ENCODE peak calls at places on chromosomes 4 and X, in six cellular contexts. One of them, this sample, is unnamed.
A peak's percentile ranks its signal among the peaks of the same experiment; 100 is the strongest.

GRCh38 chr4:41196633-41197332 is 17.6 kb downstream of the APBB2 start:
- DNase-seq in GM23338: no peak
- DNase-seq in spleen: no peak
- DNase-seq in stomach: no peak
- DNase-seq in breast epithelium: no peak
- DNase-seq in suprapubic skin: no peak
- DNase-seq in this sample: no peak

GRCh38 chr4:110869862-110870577 is 247.1 kb upstream of the PITX2 start:
- DNase-seq in GM23338: no peak
- DNase-seq in spleen: no peak
- DNase-seq in stomach: no peak
- DNase-seq in breast epithelium: no peak
- DNase-seq in suprapubic skin: no peak
- DNase-seq in this sample: no peak

GRCh38 chr4:158823461-158823873 is 54.6 kb downstream of the FNIP2 start:
- DNase-seq in GM23338: no peak
- DNase-seq in spleen: no peak
- DNase-seq in stomach: no peak
- DNase-seq in breast epithelium: no peak
- DNase-seq in suprapubic skin: no peak
- DNase-seq in this sample: no peak

GRCh38 chr4:15852524-15852923 is 74.4 kb downstream of the CD38 start:
- DNase-seq in GM23338: no peak
- DNase-seq in spleen: no peak
- DNase-seq in stomach: no peak
- DNase-seq in breast epithelium: no peak
- DNase-seq in suprapubic skin: no peak
- DNase-seq in this sample: no peak

GRCh38 chr4:11765849-11766453 is 337.3 kb upstream of the HS3ST1 start:
- DNase-seq in GM23338: peak; percentile 78
- DNase-seq in spleen: no peak
- DNase-seq in stomach: no peak
- DNase-seq in breast epithelium: no peak
- DNase-seq in suprapubic skin: no peak
- DNase-seq in this sample: peak; percentile 14

GRCh38 chr4:16607241-16607640 is 291.2 kb downstream of the LDB2 start:
- DNase-seq in GM23338: peak; percentile 37
- DNase-seq in spleen: no peak
- DNase-seq in stomach: no peak
- DNase-seq in breast epithelium: no peak
- DNase-seq in suprapubic skin: no peak
- DNase-seq in this sample: no peak

GRCh38 chr4:100819505-100819904 is 301.7 kb upstream of the EMCN start:
- DNase-seq in GM23338: no peak
- DNase-seq in spleen: no peak
- DNase-seq in stomach: no peak
- DNase-seq in breast epithelium: no peak
- DNase-seq in suprapubic skin: no peak
- DNase-seq in this sample: no peak

GRCh38 chrX:85765651-85766050 is 281.7 kb downstream of the CHM start:
- DNase-seq in GM23338: no peak
- DNase-seq in spleen: no peak
- DNase-seq in stomach: no peak
- DNase-seq in breast epithelium: no peak
- DNase-seq in suprapubic skin: no peak
- DNase-seq in this sample: no peak

GRCh38 chr4:165842684-165843083 is 30.4 kb upstream of the TLL1 start:
- DNase-seq in GM23338: no peak
- DNase-seq in spleen: no peak
- DNase-seq in stomach: no peak
- DNase-seq in breast epithelium: no peak
- DNase-seq in suprapubic skin: no peak
- DNase-seq in this sample: no peak

GRCh38 chr4:89906787-89907521 is 12.3 kb downstream of the MMRN1 start:
- DNase-seq in GM23338: no peak
- DNase-seq in spleen: no peak
- DNase-seq in stomach: no peak
- DNase-seq in breast epithelium: no peak
- DNase-seq in suprapubic skin: no peak
- DNase-seq in this sample: no peak

GRCh38 chrX:118373538-118373937 is 27.6 kb downstream of the WDR44 start:
- DNase-seq in GM23338: no peak
- DNase-seq in spleen: no peak
- DNase-seq in stomach: no peak
- DNase-seq in breast epithelium: no peak
- DNase-seq in suprapubic skin: no peak
- DNase-seq in this sample: no peak

GRCh38 chr4:3413675-3414420 is 27.9 kb upstream of the HGFAC start:
- DNase-seq in GM23338: no peak
- DNase-seq in spleen: peak; percentile 71
- DNase-seq in stomach: no peak
- DNase-seq in breast epithelium: no peak
- DNase-seq in suprapubic skin: peak; percentile 70
- DNase-seq in this sample: no peak

GRCh38 chrX:121146059-121146628 is 98.7 kb downstream of the GLUD2 start:
- DNase-seq in GM23338: no peak
- DNase-seq in spleen: no peak
- DNase-seq in stomach: no peak
- DNase-seq in breast epithelium: no peak
- DNase-seq in suprapubic skin: no peak
- DNase-seq in this sample: no peak

GRCh38 chrX:56726609-56727008 is 2.4 kb upstream of the NBDY start:
- DNase-seq in GM23338: peak; percentile 60
- DNase-seq in spleen: no peak
- DNase-seq in stomach: no peak
- DNase-seq in breast epithelium: no peak
- DNase-seq in suprapubic skin: no peak
- DNase-seq in this sample: no peak

GRCh38 chr4:143700060-143700419 is 435 bp downstream of the FREM3 start:
- DNase-seq in GM23338: peak; percentile 61
- DNase-seq in spleen: peak; percentile 67
- DNase-seq in stomach: no peak
- DNase-seq in breast epithelium: no peak
- DNase-seq in suprapubic skin: no peak
- DNase-seq in this sample: no peak

GRCh38 chr4:41569957-41570356 is 32.0 kb downstream of the LIMCH1 start:
- DNase-seq in GM23338: no peak
- DNase-seq in spleen: no peak
- DNase-seq in stomach: no peak
- DNase-seq in breast epithelium: no peak
- DNase-seq in suprapubic skin: no peak
- DNase-seq in this sample: no peak

GRCh38 chrX:71254092-71254941 is at the start of gene ZMYM3:
- DNase-seq in GM23338: peak; percentile 85
- DNase-seq in spleen: peak; percentile 94
- DNase-seq in stomach: peak; percentile 86
- DNase-seq in breast epithelium: peak; percentile 79
- DNase-seq in suprapubic skin: peak; percentile 87
- DNase-seq in this sample: peak; percentile 88

GRCh38 chrX:53256446-53257041 is 24.8 kb downstream of the IQSEC2 start:
- DNase-seq in GM23338: peak; percentile 38
- DNase-seq in spleen: peak; percentile 67
- DNase-seq in stomach: no peak
- DNase-seq in breast epithelium: no peak
- DNase-seq in suprapubic skin: no peak
- DNase-seq in this sample: no peak

GRCh38 chrX:53186363-53186762 is 38.6 kb downstream of the KDM5C start:
- DNase-seq in GM23338: no peak
- DNase-seq in spleen: no peak
- DNase-seq in stomach: no peak
- DNase-seq in breast epithelium: no peak
- DNase-seq in suprapubic skin: no peak
- DNase-seq in this sample: no peak

GRCh38 chr4:48109413-48110263 is 24.4 kb downstream of the TXK start:
- DNase-seq in GM23338: peak; percentile 81
- DNase-seq in spleen: no peak
- DNase-seq in stomach: no peak
- DNase-seq in breast epithelium: no peak
- DNase-seq in suprapubic skin: no peak
- DNase-seq in this sample: no peak

GRCh38 chr4:47615385-47615784 is 130.3 kb downstream of the ATP10D start:
- DNase-seq in GM23338: no peak
- DNase-seq in spleen: no peak
- DNase-seq in stomach: no peak
- DNase-seq in breast epithelium: no peak
- DNase-seq in suprapubic skin: no peak
- DNase-seq in this sample: no peak

GRCh38 chrX:123570011-123570590 is 162.8 kb downstream of the THOC2 start:
- DNase-seq in GM23338: no peak
- DNase-seq in spleen: no peak
- DNase-seq in stomach: no peak
- DNase-seq in breast epithelium: peak; percentile 56
- DNase-seq in suprapubic skin: no peak
- DNase-seq in this sample: no peak

GRCh38 chr4:3285558-3286334 is 7.1 kb upstream of the RGS12 start:
- DNase-seq in GM23338: no peak
- DNase-seq in spleen: peak; percentile 85
- DNase-seq in stomach: peak; percentile 32
- DNase-seq in breast epithelium: peak; percentile 62
- DNase-seq in suprapubic skin: peak; percentile 80
- DNase-seq in this sample: peak; percentile 59

GRCh38 chrX:108359811-108360602 is 78.2 kb downstream of the COL4A6 start:
- DNase-seq in GM23338: no peak
- DNase-seq in spleen: no peak
- DNase-seq in stomach: no peak
- DNase-seq in breast epithelium: no peak
- DNase-seq in suprapubic skin: no peak
- DNase-seq in this sample: no peak

GRCh38 chrX:103629295-103630170 is 758 bp downstream of the TCEAL1 start:
- DNase-seq in GM23338: peak; percentile 79
- DNase-seq in spleen: peak; percentile 83
- DNase-seq in stomach: peak; percentile 40
- DNase-seq in breast epithelium: peak; percentile 52
- DNase-seq in suprapubic skin: peak; percentile 82
- DNase-seq in this sample: peak; percentile 60

GRCh38 chr4:55303818-55304217 is 42.2 kb upstream of the SRD5A3 start:
- DNase-seq in GM23338: no peak
- DNase-seq in spleen: no peak
- DNase-seq in stomach: no peak
- DNase-seq in breast epithelium: no peak
- DNase-seq in suprapubic skin: no peak
- DNase-seq in this sample: no peak

GRCh38 chrX:26783512-26784225 is 567.7 kb downstream of the MAGEB5 start:
- DNase-seq in GM23338: peak; percentile 77
- DNase-seq in spleen: peak; percentile 35
- DNase-seq in stomach: peak; percentile 36
- DNase-seq in breast epithelium: no peak
- DNase-seq in suprapubic skin: no peak
- DNase-seq in this sample: no peak

GRCh38 chr4:73741140-73741749 is 876 bp downstream of the CXCL8 start:
- DNase-seq in GM23338: no peak
- DNase-seq in spleen: no peak
- DNase-seq in stomach: no peak
- DNase-seq in breast epithelium: no peak
- DNase-seq in suprapubic skin: no peak
- DNase-seq in this sample: no peak

GRCh38 chrX:39065051-39065871 is 264.0 kb downstream of the MID1IP1 start:
- DNase-seq in GM23338: peak; percentile 43
- DNase-seq in spleen: no peak
- DNase-seq in stomach: no peak
- DNase-seq in breast epithelium: no peak
- DNase-seq in suprapubic skin: no peak
- DNase-seq in this sample: no peak

GRCh38 chr4:1201851-1202525 is 29.6 kb upstream of the SPON2 start:
- DNase-seq in GM23338: no peak
- DNase-seq in spleen: peak; percentile 92
- DNase-seq in stomach: peak; percentile 73
- DNase-seq in breast epithelium: peak; percentile 56
- DNase-seq in suprapubic skin: peak; percentile 86
- DNase-seq in this sample: peak; percentile 83
- TF ChIP-seq POLR2AphosphoS5 in GM23338: no peak
- TF ChIP-seq POLR2AphosphoS5 in spleen: peak; percentile 78
- TF ChIP-seq POLR2AphosphoS5 in stomach: peak; percentile 88
- TF ChIP-seq POLR2AphosphoS5 in breast epithelium: peak; percentile 86
- TF ChIP-seq POLR2AphosphoS5 in suprapubic skin: peak; percentile 53
- TF ChIP-seq POLR2AphosphoS5 in this sample: peak; percentile 30

DNA sequence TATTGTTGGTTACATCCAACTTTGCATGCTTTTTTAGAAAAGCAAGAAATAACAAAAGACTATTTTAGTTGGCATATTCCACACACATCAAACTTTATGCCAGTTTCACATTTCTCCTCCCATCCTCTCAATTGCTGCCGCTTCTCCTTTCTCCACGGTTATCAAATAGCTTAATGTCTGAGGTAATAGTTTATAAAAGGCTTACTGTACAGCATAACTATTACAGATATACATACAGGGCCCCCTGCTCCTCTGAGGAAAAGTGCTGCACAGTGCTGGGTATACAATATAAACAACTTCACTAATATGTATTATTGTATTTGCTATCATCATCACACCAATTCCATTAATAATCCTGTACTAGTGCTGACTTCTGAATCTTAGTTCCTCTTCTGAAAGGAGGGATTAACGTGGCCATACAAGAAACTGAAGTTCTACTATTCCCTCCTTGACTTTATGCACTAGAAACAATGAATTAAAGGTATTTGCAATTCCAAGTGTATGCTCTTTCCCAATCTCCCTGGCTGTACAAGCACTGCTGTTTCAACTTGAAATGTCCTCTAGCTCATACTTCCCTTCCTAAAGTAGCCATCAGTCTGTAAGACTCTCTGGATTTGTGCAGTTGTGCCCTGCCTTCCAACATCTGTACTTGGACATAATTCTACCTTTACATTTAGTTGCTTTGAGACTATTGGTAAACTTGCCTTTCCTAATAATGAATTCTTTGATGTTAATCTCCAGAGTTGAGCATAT is 2.5 kb downstream of the CCNI start:
- DNase-seq in GM23338: no peak
- DNase-seq in spleen: no peak
- DNase-seq in stomach: no peak
- DNase-seq in breast epithelium: no peak
- DNase-seq in suprapubic skin: no peak
- DNase-seq in this sample: no peak
- H3K27ac ChIP-seq in GM23338: no peak overlapping the region
- H3K27ac ChIP-seq in spleen: peak overlapping the region; percentile 100
- H3K27ac ChIP-seq in stomach: peak overlapping the region; percentile 100
- H3K27ac ChIP-seq in breast epithelium: peak overlapping the region; percentile 100
- H3K27ac ChIP-seq in suprapubic skin: peak overlapping the region; percentile 98
- H3K27ac ChIP-seq in this sample: peak overlapping the region; percentile 99

DNA sequence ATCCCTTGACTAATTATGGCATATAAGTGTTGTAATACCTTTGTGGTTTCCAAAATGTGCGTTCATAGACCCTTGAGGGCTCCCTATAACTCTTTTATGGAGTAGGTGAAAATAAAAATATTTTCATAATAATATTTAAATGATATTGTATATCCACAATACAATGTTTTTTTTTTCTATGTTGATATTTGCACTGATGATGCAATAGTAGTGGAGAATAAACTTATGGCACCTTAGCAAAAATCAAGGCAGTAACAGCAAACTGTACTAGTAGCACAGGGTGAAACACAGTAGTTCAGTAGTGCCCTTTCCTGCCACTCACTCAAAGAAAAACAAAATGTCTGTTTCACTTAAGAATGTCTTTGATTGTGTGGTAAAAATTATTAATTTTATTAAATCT is 465.3 kb downstream of the C4orf33 start:
- DNase-seq in GM23338: no peak
- DNase-seq in spleen: no peak
- DNase-seq in stomach: no peak
- DNase-seq in breast epithelium: no peak
- DNase-seq in suprapubic skin: no peak
- DNase-seq in this sample: no peak
- H3K4me3 ChIP-seq in GM23338: no peak overlapping the region
- H3K4me3 ChIP-seq in spleen: no peak overlapping the region
- H3K4me3 ChIP-seq in stomach: no peak overlapping the region
- H3K4me3 ChIP-seq in breast epithelium: no peak overlapping the region
- H3K4me3 ChIP-seq in suprapubic skin: no peak overlapping the region
- H3K4me3 ChIP-seq in this sample: no peak overlapping the region

GRCh38 chrX:139287155-139287924 is 243.2 kb upstream of the F9 start:
- DNase-seq in GM23338: no peak
- DNase-seq in spleen: no peak
- DNase-seq in stomach: peak; percentile 43
- DNase-seq in breast epithelium: no peak
- DNase-seq in suprapubic skin: no peak
- DNase-seq in this sample: peak; percentile 15
- TF ChIP-seq POLR2AphosphoS5 in GM23338: no peak
- TF ChIP-seq POLR2AphosphoS5 in spleen: no peak
- TF ChIP-seq POLR2AphosphoS5 in stomach: no peak
- TF ChIP-seq POLR2AphosphoS5 in breast epithelium: no peak
- TF ChIP-seq POLR2AphosphoS5 in suprapubic skin: no peak
- TF ChIP-seq POLR2AphosphoS5 in this sample: no peak

This sample was measured in transverse colon.